ENCODE peak calls at places on chromosomes 11 and 22, in six cellular contexts. M is K562, U is GM12891, V is H1, S is GM12878, D is HepG2. I is an unnamed sample.

GRCh38 chr11:83641511-83641910 is 355.3 kb upstream of the CCDC90B start:
- DNase-seq in M (no peak), U (no peak), V (no peak), S (no peak), D (no peak), I (no peak)

GRCh38 chr22:45684169-45684568 is 12.5 kb downstream of the ATXN10 start:
- DNase-seq in M (no peak), U (no peak), V (no peak), S (no peak), D (no peak), I (no peak)

GRCh38 chr11:78810489-78811090 is 235.9 kb upstream of the NARS2 start:
- DNase-seq in M (no peak), U (no peak), V (no peak), S (no peak), D (no peak), I (no peak)

GRCh38 chr11:7167976-7168740 is 79.4 kb downstream of the RBMXL2 start:
- DNase-seq in M (no peak), U (no peak), V (no peak), S (no peak), D (no peak), I (no peak)

GRCh38 chr11:121596195-121597145 is 143.7 kb upstream of the SORL1-AS1 start:
- DNase-seq in M (no peak), U (no peak), V (no peak), S (no peak), D (no peak), I (no peak)

GRCh38 chr11:47917643-47918369 is 62.6 kb upstream of the PTPRJ start:
- DNase-seq in M (peak), U (no peak), V (no peak), S (no peak), D (peak), I (no peak)

GRCh38 chr11:116842909-116843308 is 5.5 kb upstream of the APOA1 start:
- DNase-seq in M (no peak), U (no peak), V (no peak), S (no peak), D (no peak), I (no peak)

GRCh38 chr22:36486619-36487384 is 5.4 kb upstream of the TXN2 start:
- DNase-seq in M (no peak), U (no peak), V (peak), S (no peak), D (peak), I (no peak)

GRCh38 chr11:90556612-90557011 is 333.8 kb upstream of the CHORDC1 start:
- DNase-seq in M (no peak), U (no peak), V (no peak), S (no peak), D (no peak), I (no peak)

GRCh38 chr22:20131593-20131855 is at the start of gene ZDHHC8:
- DNase-seq in M (peak), U (peak), V (no peak), S (no peak), D (no peak), I (peak)

GRCh38 chr22:50169181-50169759 is 1.3 kb upstream of the PANX2 start:
- DNase-seq in M (no peak), U (no peak), V (no peak), S (no peak), D (no peak), I (no peak)

GRCh38 chr11:123672568-123672967 is 18.1 kb upstream of the SCN3B start:
- DNase-seq in M (no peak), U (no peak), V (no peak), S (no peak), D (no peak), I (no peak)

GRCh38 chr22:21690401-21690801 is 24.6 kb downstream of the PPIL2 start:
- DNase-seq in M (no peak), U (no peak), V (no peak), S (peak), D (no peak), I (no peak)

GRCh38 chr11:92302766-92303165 is 78.1 kb downstream of the FAT3 start:
- DNase-seq in M (no peak), U (no peak), V (no peak), S (no peak), D (no peak), I (no peak)

GRCh38 chr11:75254326-75254725 is 13.8 kb downstream of the TPBGL start:
- DNase-seq in M (no peak), U (no peak), V (no peak), S (no peak), D (no peak), I (no peak)

GRCh38 chr11:1373536-1374214 is 16.1 kb upstream of the BRSK2 start:
- DNase-seq in M (no peak), U (no peak), V (no peak), S (no peak), D (no peak), I (no peak)

GRCh38 chr11:1371026-1371325 is 18.8 kb upstream of the BRSK2 start:
- DNase-seq in M (no peak), U (no peak), V (no peak), S (no peak), D (no peak), I (no peak)

GRCh38 chr11:1371836-1372465 is 17.8 kb upstream of the BRSK2 start:
- DNase-seq in M (no peak), U (no peak), V (no peak), S (no peak), D (no peak), I (no peak)

GRCh38 chr11:1371377-1371776 is 18.4 kb upstream of the BRSK2 start:
- DNase-seq in M (no peak), U (no peak), V (no peak), S (no peak), D (no peak), I (no peak)

DNA sequence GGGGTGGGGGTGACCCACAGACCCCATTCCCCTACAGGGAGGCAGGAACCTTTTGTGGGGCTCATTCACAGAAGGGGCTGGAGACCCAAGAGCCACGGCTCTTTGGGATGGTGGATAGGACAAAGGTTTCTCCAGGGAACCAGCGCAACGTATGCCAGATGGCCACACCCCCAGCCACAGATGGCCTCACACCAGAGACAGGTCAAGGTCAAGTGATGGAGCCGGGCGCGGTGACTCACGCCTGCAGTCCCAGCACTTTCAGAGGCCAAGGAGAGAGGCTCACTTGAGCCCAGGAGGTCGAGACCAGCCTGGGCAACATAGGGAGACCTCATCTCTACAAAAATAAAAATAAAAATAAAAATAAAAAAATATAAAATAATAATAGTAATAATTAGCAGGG is 17.1 kb upstream of the BRSK2 start:
- DNase-seq in M (peak), U (no peak), V (no peak), S (no peak), D (peak), I (no peak)
- TF ChIP-seq POLR2A in M (no peak), U (no peak), V (no peak), S (no peak), D (no peak), I (no peak)

GRCh38 chr22:34886391-34886790 is 179.6 kb upstream of the ISX start:
- DNase-seq in M (no peak), U (no peak), V (no peak), S (no peak), D (no peak), I (no peak)
- TF ChIP-seq TAF1 in M (no peak), U (no peak), V (no peak), S (no peak), D (no peak), I (no peak)

DNA sequence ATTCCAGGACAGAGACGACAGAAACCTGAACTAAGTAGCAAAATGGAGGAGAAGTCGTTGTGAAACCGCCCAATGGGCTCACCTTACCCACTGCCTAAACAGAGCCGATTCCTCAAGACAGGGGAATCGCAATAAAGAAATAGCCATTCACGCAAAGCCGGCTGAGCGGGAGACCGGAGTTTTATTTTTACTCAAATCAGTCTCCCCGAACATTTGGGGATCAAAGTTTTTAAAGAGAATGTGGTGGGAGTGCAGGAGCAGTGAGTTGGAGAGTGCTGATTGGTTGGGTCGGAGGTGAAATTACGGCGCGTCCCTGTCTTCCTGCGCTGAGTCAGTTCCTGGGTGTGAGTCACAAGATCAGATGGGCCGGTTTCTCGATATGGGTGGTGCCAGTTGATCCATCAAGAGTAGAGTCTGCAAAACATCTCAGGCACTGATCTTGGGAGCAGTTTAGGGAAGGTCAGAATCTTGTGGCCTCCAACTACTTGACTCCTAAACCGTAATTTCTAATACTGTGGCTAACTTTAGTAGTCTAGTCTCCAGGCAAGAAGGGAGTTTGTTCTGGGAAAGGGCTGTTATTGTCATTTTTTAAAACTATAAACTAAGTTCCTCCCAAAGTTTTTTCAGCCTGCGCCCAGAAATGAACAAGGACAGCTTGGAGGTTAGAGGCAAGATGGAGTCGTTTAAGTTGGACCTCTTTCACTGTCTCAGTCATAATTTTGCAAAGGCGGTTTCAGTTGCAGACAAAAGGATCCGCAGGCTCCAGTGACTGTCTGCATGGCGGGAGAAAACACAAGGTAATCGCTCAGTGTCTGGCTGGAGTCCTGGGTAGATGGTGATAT is 34.1 kb downstream of the OR4D9 start:
- DNase-seq in M (peak), U (no peak), V (no peak), S (no peak), D (no peak), I (no peak)
- TF ChIP-seq POLR2A in M (peak), U (no peak), V (no peak), S (no peak), D (no peak), I (no peak)

GRCh38 chr11:84906995-84907394 is 720.1 kb downstream of the DLG2 start:
- DNase-seq in M (no peak), U (no peak), V (no peak), S (no peak), D (no peak), I (no peak)
- TF ChIP-seq TAF1 in M (no peak), U (no peak), V (no peak), S (no peak), D (no peak), I (no peak)

GRCh38 chr11:76975513-76975912 is 58.7 kb upstream of the B3GNT6 start:
- DNase-seq in M (no peak), U (no peak), V (no peak), S (no peak), D (no peak), I (no peak)
- TF ChIP-seq POLR2A in M (no peak), U (no peak), V (no peak), S (no peak), D (no peak), I (no peak)

GRCh38 chr11:43866520-43866919 is 14.1 kb upstream of the ALKBH3 start:
- DNase-seq in M (no peak), U (no peak), V (no peak), S (no peak), D (no peak), I (no peak)
- TF ChIP-seq TAF1 in M (no peak), U (no peak), V (no peak), S (no peak), D (no peak), I (no peak)

DNA sequence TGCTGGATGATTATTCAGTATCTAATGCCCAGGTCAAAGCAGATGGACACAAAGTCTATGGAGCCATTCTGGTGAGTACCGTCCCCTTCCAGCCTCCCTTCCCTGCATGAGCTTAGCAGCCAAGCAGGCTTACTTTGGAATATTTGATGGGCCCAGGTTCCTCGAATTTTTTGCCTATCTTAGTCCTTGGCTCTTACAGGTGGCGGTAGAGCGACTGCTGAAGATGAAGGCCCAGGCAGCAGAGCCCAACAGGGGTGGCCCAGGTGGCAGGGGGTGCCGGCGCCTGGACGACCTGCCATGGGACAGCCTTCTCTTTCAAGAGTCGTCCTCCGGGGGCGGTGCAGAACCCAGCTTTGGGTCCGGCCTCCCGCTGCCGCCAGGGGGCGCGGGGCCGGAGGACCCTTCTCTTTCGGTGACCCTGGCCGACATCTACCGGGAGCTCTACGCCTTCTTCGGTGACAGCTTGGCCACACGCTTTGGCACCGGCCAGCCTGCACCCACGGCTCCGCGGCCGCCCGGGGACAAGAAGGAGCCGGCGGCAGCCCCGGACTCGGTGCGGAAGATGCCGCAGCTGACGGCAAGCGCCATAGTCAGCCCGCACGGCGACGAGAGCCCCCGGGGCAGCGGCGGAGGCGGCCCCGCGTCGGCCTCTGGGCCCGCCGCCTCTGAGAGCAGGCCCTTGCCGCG is 741 bp upstream of the TMEM179B start:
- DNase-seq in M (peak), U (peak), V (peak), S (no peak), D (peak), I (peak)
- TF ChIP-seq POLR2A in M (no peak), U (no peak), V (no peak), S (peak), D (no peak), I (no peak)

GRCh38 chr22:26648761-26649363 is 8.5 kb upstream of the MIAT start:
- DNase-seq in M (no peak), U (no peak), V (no peak), S (no peak), D (no peak), I (no peak)
- TF ChIP-seq TAF1 in M (no peak), U (no peak), V (no peak), S (no peak), D (no peak), I (no peak)

GRCh38 chr11:61719968-61720367 is 32.5 kb upstream of the MYRF start:
- DNase-seq in M (no peak), U (no peak), V (no peak), S (no peak), D (no peak), I (no peak)

GRCh38 chr11:61718046-61718531 is 34.3 kb upstream of the MYRF start:
- DNase-seq in M (no peak), U (no peak), V (peak), S (no peak), D (no peak), I (no peak)

GRCh38 chr11:61717286-61718033 is 35.0 kb upstream of the MYRF start:
- DNase-seq in M (no peak), U (no peak), V (no peak), S (no peak), D (no peak), I (no peak)

GRCh38 chr11:61720597-61720996 is 31.8 kb upstream of the MYRF start:
- DNase-seq in M (no peak), U (no peak), V (no peak), S (no peak), D (no peak), I (no peak)

DNA sequence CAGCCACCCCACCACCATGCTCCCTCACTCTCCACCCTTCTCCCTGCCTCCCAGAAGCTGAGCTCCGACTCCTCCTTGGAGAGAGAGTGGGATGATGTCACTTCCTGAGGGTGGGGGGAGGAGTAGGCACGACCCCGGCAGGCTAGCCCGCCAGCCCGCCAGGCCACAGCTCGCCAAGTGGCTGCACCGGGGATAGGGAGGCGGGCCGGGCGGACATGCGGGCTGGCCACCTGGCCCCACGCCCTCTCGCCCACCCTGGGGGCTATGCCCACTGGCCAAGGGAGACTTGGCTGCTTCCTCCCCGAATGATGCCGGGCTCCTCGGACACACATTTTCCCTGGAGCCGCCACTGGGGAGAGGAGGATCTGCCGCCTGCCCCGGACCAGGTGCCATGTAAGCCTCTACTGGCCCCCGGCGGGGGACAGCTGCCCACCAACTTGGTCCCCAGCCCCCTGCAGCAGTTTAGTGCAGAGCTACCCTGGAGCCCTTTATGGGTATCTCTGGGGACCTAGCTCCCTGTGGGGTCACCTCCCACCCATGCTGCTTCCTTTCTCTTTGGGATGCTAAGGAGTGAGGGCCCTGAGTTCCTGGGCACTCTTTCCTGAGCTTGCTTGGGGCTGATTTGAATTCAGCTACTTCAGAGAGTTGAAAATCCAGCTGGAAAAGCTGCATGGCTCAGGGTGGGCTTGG is 33.7 kb upstream of the MYRF start:
- DNase-seq in M (peak), U (no peak), V (peak), S (no peak), D (no peak), I (no peak)
- TF ChIP-seq POLR2A in M (no peak), U (no peak), V (peak), S (no peak), D (no peak), I (no peak)